ENCODE peak calls at places on chromosomes 11 and 22, in six cellular contexts. U, X, L, A, W and C are unnamed samples. For H3K9me3, the result is how much of the 10 kb centered on the place peaks cover.

GRCh38 chr11:104623518-104623917 is 274.7 kb downstream of the CASP12 start:
- DNase-seq in W (no peak), U (no peak), A (no peak), X (peak), L (no peak), C (no peak)

GRCh38 chr11:118338637-118339061 is 3.9 kb downstream of the CD3D start:
- DNase-seq in U (no peak), W (peak), L (no peak), A (no peak), X (peak), C (peak)

GRCh38 chr11:62601114-62601363 is 626 bp downstream of the MTA2 start:
- DNase-seq in W (peak), A (peak), U (peak), L (no peak), X (peak), C (peak)

GRCh38 chr11:61161190-61162091 is at the start of gene VPS37C:
- DNase-seq in X (peak), L (peak), W (peak), A (peak), U (peak), C (peak)

GRCh38 chr11:80727315-80727714 is 1286.5 kb upstream of the TENM4 start:
- DNase-seq in L (no peak), W (no peak), A (no peak), U (no peak), X (peak), C (peak)

GRCh38 chr11:777288-778255 is at the start of gene GATD1:
- DNase-seq in W (peak), A (peak), X (peak), U (peak), L (peak), C (peak)

GRCh38 chr11:120645639-120646038 is 134.1 kb downstream of the GRIK4 start:
- DNase-seq in W (no peak), A (no peak), L (no peak), U (no peak), X (peak), C (no peak)

GRCh38 chr11:130666781-130667251 is 218.4 kb downstream of the ADAMTS15 start:
- DNase-seq in L (no peak), A (no peak), U (no peak), X (no peak), W (no peak), C (no peak)

GRCh38 chr11:65187146-65187675 is 5.5 kb downstream of the CAPN1 start:
- DNase-seq in U (no peak), X (no peak), L (no peak), W (no peak), A (no peak), C (peak)

GRCh38 chr11:82733444-82734119 is at the start of gene FAM181B:
- DNase-seq in L (peak), X (peak), A (peak), U (peak), W (peak), C (peak)

GRCh38 chr11:126842038-126842437 is 158.5 kb downstream of the KIRREL3 start:
- DNase-seq in W (no peak), X (no peak), L (no peak), U (no peak), A (no peak), C (no peak)

GRCh38 chr22:50173221-50173982 is 2.9 kb downstream of the PANX2 start:
- DNase-seq in L (no peak), A (no peak), W (peak), X (no peak), U (no peak), C (no peak)

GRCh38 chr11:128501576-128502549 is 85.5 kb downstream of the ETS1 start:
- DNase-seq in U (no peak), L (no peak), A (peak), W (no peak), X (peak), C (no peak)

GRCh38 chr11:4699697-4700435 is 2.2 kb upstream of the OR51E2 start:
- DNase-seq in A (no peak), X (no peak), W (no peak), U (no peak), L (no peak), C (no peak)

GRCh38 chr11:22930816-22931594 is 70.7 kb upstream of the CCDC179 start:
- DNase-seq in U (no peak), A (no peak), W (no peak), L (no peak), X (no peak), C (no peak)

GRCh38 chr22:33823552-33823951 is 96.7 kb downstream of the LARGE1 start:
- DNase-seq in L (no peak), A (peak), X (peak), U (peak), W (no peak), C (no peak)

GRCh38 chr11:1487091-1487850 is 692 bp upstream of the MOB2 start:
- DNase-seq in X (no peak), A (no peak), U (no peak), W (no peak), L (no peak), C (no peak)

GRCh38 chr11:73313652-73314051 is 5.6 kb downstream of the ARHGEF17 start:
- DNase-seq in U (no peak), X (no peak), W (no peak), L (no peak), A (no peak), C (no peak)

GRCh38 chr11:36373040-36374010 is 77.2 kb downstream of the PRR5L start:
- DNase-seq in A (no peak), L (no peak), X (peak), U (no peak), W (no peak), C (no peak)

GRCh38 chr11:7759010-7759409 is 37.7 kb downstream of the OR5P2 start:
- DNase-seq in A (no peak), U (no peak), X (no peak), W (no peak), L (no peak), C (no peak)

GRCh38 chr22:20009018-20009482 is 7.6 kb downstream of the ARVCF start:
- DNase-seq in A (no peak), U (no peak), L (no peak), X (no peak), W (no peak), C (no peak)

GRCh38 chr11:20022363-20023081 is 137.8 kb downstream of the DBX1 start:
- DNase-seq in A (no peak), U (no peak), L (no peak), W (no peak), X (peak), C (no peak)

GRCh38 chr11:125079151-125079877 is 16.2 kb downstream of the SLC37A2 start:
- DNase-seq in L (no peak), A (no peak), W (no peak), U (no peak), X (no peak), C (no peak)

GRCh38 chr11:68684385-68685356 is at the start of gene GAL:
- DNase-seq in A (no peak), U (no peak), L (no peak), X (no peak), W (no peak), C (no peak)

GRCh38 chr22:35918466-35918865 is 110.2 kb downstream of the RBFOX2 start:
- DNase-seq in W (no peak), X (peak), A (no peak), L (no peak), U (no peak), C (no peak)

GRCh38 chr11:22539851-22540376 is 85.7 kb downstream of the FANCF start:
- DNase-seq in U (no peak), W (no peak), L (peak), X (peak), A (no peak), C (no peak)

GRCh38 chr11:68655406-68655805 is 28.9 kb upstream of the GAL start:
- DNase-seq in W (no peak), L (no peak), X (no peak), U (no peak), A (no peak), C (no peak)

GRCh38 chr22:45425531-45426265 is 12.2 kb downstream of the RIBC2 start:
- DNase-seq in A (no peak), L (no peak), X (no peak), U (no peak), W (no peak), C (no peak)

GRCh38 chr11:64500176-64501013 is 90.6 kb upstream of the SLC22A12 start:
- DNase-seq in U (no peak), X (no peak), W (no peak), L (no peak), A (no peak), C (no peak)

GRCh38 chr11:44542372-44542771 is 23.1 kb upstream of the CD82 start:
- DNase-seq in W (no peak), U (no peak), A (no peak), L (no peak), X (no peak), C (no peak)

GRCh38 chr11:104433751-104434150 is 269.8 kb upstream of the PDGFD start:
- DNase-seq in U (no peak), A (no peak), L (no peak), X (peak), W (no peak), C (no peak)

GRCh38 chr11:64040684-64041267 is 5.0 kb downstream of the FLRT1 start:
- DNase-seq in L (no peak), X (no peak), A (no peak), U (no peak), W (no peak), C (no peak)

GRCh38 chr22:47063606-47064005 is 301.2 kb downstream of the TBC1D22A start:
- DNase-seq in W (peak), L (no peak), U (no peak), X (no peak), A (no peak), C (no peak)

GRCh38 chr22:29481265-29482000 is 1.4 kb downstream of the NEFH start:
- DNase-seq in L (no peak), X (peak), W (no peak), A (no peak), U (peak), C (no peak)

GRCh38 chr11:70700453-70700852 is 302.1 kb downstream of the CTTN start:
- DNase-seq in X (no peak), L (no peak), A (no peak), U (no peak), W (no peak), C (no peak)
- H3K9me3 ChIP-seq in X (under half), L (under half), A (under half), U (under half), W (under half), C (under half)

DNA sequence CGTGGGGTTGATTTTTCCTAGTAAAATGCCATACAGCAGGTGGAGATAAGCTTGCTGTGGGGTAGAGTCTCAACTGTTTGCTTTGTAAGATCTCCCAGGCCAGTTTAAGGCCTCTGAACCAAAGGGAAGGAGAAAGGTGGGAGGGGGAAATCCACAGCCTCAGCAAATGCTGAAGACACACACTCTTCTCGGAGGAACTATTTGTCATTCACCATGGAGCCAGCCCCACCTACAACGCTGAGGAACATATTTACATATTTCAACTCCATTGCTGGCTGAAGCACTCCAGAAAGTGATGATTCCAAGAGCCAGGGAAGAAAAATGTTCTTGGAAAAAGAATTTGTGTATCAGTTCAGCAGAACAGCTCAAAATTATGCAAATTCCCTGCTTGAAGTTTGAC is 6.6 kb downstream of the TENM4 start:
- DNase-seq in W (no peak), X (no peak), L (no peak), A (no peak), U (no peak), C (no peak)
- H3K27ac ChIP-seq in W (no peak), X (no peak), L (no peak), A (no peak), U (no peak), C (no peak)

GRCh38 chr11:46351148-46351547 is 3.9 kb downstream of the DGKZ start:
- DNase-seq in X (no peak), A (no peak), L (no peak), W (no peak), U (no peak), C (no peak)

GRCh38 chr11:46353706-46354105 is 6.4 kb downstream of the DGKZ start:
- DNase-seq in L (no peak), X (peak), U (no peak), W (no peak), A (no peak), C (no peak)

GRCh38 chr11:46352063-46352841 is 5.0 kb downstream of the DGKZ start:
- DNase-seq in L (no peak), A (no peak), U (peak), X (peak), W (peak), C (no peak)

GRCh38 chr11:46350695-46351094 is 3.4 kb downstream of the DGKZ start:
- DNase-seq in A (no peak), L (no peak), U (no peak), W (no peak), X (no peak), C (no peak)

DNA sequence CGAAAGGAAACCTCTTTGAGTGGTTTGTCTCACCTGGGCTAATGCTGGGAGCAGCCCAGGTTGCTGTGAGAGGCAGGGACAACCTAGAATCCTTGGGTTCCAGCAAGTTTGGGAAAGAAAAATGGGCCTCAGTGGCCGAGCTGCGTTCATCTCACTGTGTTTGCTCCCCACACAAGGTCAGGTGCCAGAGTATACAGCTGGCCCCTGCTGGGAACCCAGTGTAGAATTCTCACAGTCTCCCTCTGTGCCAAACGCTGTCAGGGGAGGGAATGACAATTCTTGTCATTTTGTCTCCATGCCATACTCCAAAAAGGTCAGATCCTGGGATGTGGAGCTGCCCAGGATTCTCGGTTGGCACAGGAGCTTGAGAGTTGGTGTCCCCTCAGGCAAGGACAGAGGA is 4.3 kb downstream of the DGKZ start:
- DNase-seq in L (no peak), A (no peak), W (no peak), X (no peak), U (no peak), C (no peak)
- H3K4me3 ChIP-seq in L (no peak), A (peak), W (no peak), X (no peak), U (peak), C (peak)

DNA sequence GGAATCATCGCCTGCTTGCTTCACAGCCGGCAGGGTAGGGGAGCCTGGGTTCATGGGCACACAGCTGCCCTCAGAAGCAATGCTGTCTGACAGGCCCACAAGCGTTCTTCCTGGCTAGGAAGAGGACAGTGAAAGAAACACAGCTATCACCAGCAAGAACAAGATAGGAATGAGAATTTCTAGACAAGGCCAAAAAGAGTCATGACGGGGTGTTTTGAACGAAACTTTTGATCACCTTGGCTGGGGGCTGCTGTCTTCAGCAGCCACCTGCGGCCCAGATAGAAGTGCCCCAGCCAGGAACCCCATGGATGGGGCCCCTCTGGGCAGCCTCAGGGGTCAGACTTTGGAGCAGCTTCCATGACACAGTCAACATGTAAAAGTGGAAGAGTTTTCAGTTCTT is 41.8 kb downstream of the GAB4 start:
- DNase-seq in U (no peak), L (no peak), A (no peak), X (no peak), W (no peak), C (no peak)
- H3K9me3 ChIP-seq in U (under half), L (under half), A (under half), X (under half), W (under half), C (under half)

GRCh38 chr11:57311109-57311936 is 13.4 kb downstream of the TNKS1BP1 start:
- DNase-seq in U (peak), L (peak), W (peak), X (peak), A (peak), C (peak)
- H3K27ac ChIP-seq in U (peak), L (peak), W (peak), X (peak), A (peak), C (peak)

GRCh38 chr22:31947296-31947695 is 3.0 kb downstream of the YWHAH start:
- DNase-seq in X (peak), W (peak), A (peak), L (peak), U (no peak), C (peak)
- H3K4me3 ChIP-seq in X (no peak), W (no peak), A (peak), L (no peak), U (peak), C (no peak)

GRCh38 chr11:115208808-115209259 is 295.4 kb downstream of the CADM1 start:
- DNase-seq in W (no peak), L (no peak), X (no peak), U (no peak), A (no peak), C (no peak)
- H3K9me3 ChIP-seq in W (under half), L (under half), X (under half), U (under half), A (under half), C (under half)

GRCh38 chr11:14587203-14587602 is 56.4 kb upstream of the PDE3B start:
- DNase-seq in L (no peak), X (no peak), W (no peak), A (no peak), U (no peak), C (no peak)
- H3K27ac ChIP-seq in L (no peak), X (no peak), W (no peak), A (peak), U (no peak), C (no peak)